ENCODE peak calls at places on chromosomes 16 and 17, in seven cellular contexts. D, M, P, O, V, Q and U are unnamed samples.
A peak's percentile ranks its signal among the peaks of the same experiment; 100 is the strongest.

GRCh38 chr17:67602974-67603373 is 114.8 kb upstream of the NOL11 start:
- DNase-seq in Q (peak; percentile 23), M (peak; percentile 22), V (no peak), P (no peak), O (no peak), D (peak; percentile 46), U (peak; percentile 56)

GRCh38 chr17:31494259-31495048 is 103.0 kb downstream of the RAB11FIP4 start:
- DNase-seq in M (peak; percentile 57), D (peak; percentile 84), V (peak; percentile 21), P (no peak), O (no peak), Q (no peak), U (no peak)

GRCh38 chr16:72991211-72991610 is 56.7 kb downstream of the ZFHX3 start:
- DNase-seq in V (no peak), M (no peak), D (no peak), Q (no peak), P (no peak), O (no peak), U (no peak)

GRCh38 chr17:78682363-78682762 is 99.7 kb downstream of the CYTH1 start:
- DNase-seq in O (no peak), V (no peak), P (no peak), D (no peak), Q (no peak), M (no peak), U (no peak)

GRCh38 chr17:56125830-56126819 is 27.1 kb upstream of the ANKFN1 start:
- DNase-seq in M (no peak), D (no peak), O (no peak), Q (no peak), V (no peak), P (no peak), U (peak; percentile 69)

GRCh38 chr17:21361020-21361809 is 14.9 kb upstream of the KCNJ12 start:
- DNase-seq in M (no peak), Q (no peak), D (no peak), O (no peak), V (no peak), P (no peak), U (no peak)

GRCh38 chr17:45096141-45096540 is 35.0 kb downstream of the NMT1 start:
- DNase-seq in M (no peak), Q (no peak), P (no peak), O (no peak), D (no peak), V (no peak), U (peak; percentile 40)

GRCh38 chr17:13638855-13639458 is 37.2 kb upstream of the HS3ST3A1 start:
- DNase-seq in P (no peak), M (no peak), Q (no peak), D (no peak), V (no peak), O (no peak), U (no peak)

GRCh38 chr16:89431158-89431584 is 59.2 kb downstream of the ANKRD11 start:
- DNase-seq in O (no peak), D (no peak), P (no peak), Q (no peak), M (peak; percentile 74), V (no peak), U (peak; percentile 90)

GRCh38 chr16:48596326-48596725 is 13.7 kb downstream of the N4BP1 start:
- DNase-seq in M (no peak), D (no peak), O (no peak), P (no peak), Q (no peak), V (no peak), U (no peak)

GRCh38 chr16:66851166-66851964 is 7.2 kb downstream of the CA7 start:
- DNase-seq in D (peak; percentile 52), M (no peak), O (no peak), P (no peak), V (no peak), Q (no peak), U (no peak)

GRCh38 chr16:24041834-24042631 is 206.2 kb downstream of the PRKCB start:
- DNase-seq in Q (peak; percentile 53), O (no peak), M (peak; percentile 68), D (peak; percentile 84), V (no peak), P (peak; percentile 63), U (peak; percentile 82)

GRCh38 chr16:74896389-74897370 is 88.2 kb downstream of the WDR59 start:
- DNase-seq in O (no peak), M (no peak), Q (no peak), V (no peak), P (no peak), D (no peak), U (no peak)

GRCh38 chr17:73657473-73658116 is 13.3 kb upstream of the SDK2 start:
- DNase-seq in V (no peak), P (peak; percentile 74), Q (no peak), M (peak; percentile 77), D (no peak), O (no peak), U (peak; percentile 80)

GRCh38 chr16:74608381-74608780 is 1.5 kb upstream of the GLG1 start:
- DNase-seq in Q (no peak), V (no peak), P (no peak), M (no peak), D (no peak), O (no peak), U (no peak)

GRCh38 chr17:66426397-66427033 is 124.1 kb downstream of the PRKCA start:
- DNase-seq in M (peak; percentile 48), O (no peak), D (no peak), P (no peak), Q (peak; percentile 14), V (no peak), U (no peak)

GRCh38 chr17:79188048-79188447 is 113.4 kb downstream of the ENGASE start:
- DNase-seq in D (no peak), P (no peak), O (no peak), V (no peak), Q (no peak), M (no peak), U (peak; percentile 40)

GRCh38 chr16:57729182-57729484 is 6.4 kb upstream of the KATNB1 start:
- DNase-seq in M (no peak), P (no peak), D (peak; percentile 1), Q (no peak), V (no peak), O (no peak), U (no peak)

GRCh38 chr17:77875881-77876509 is 82.5 kb upstream of the TNRC6C start:
- DNase-seq in V (no peak), O (no peak), Q (no peak), D (no peak), P (peak; percentile 7), M (no peak), U (no peak)

GRCh38 chr17:44010966-44011647 is 3.7 kb downstream of the TMEM101 start:
- DNase-seq in M (no peak), P (no peak), V (no peak), D (no peak), O (no peak), Q (no peak), U (no peak)

GRCh38 chr16:88941051-88941932 is 35.7 kb downstream of the CBFA2T3 start:
- DNase-seq in Q (no peak), M (no peak), V (no peak), P (no peak), O (no peak), D (peak; percentile 88), U (peak; percentile 59)

GRCh38 chr17:76075364-76076099 is 951 bp downstream of the GALR2 start:
- DNase-seq in V (no peak), M (no peak), P (no peak), D (no peak), Q (no peak), O (no peak), U (no peak)

GRCh38 chr17:76076100-76076764 is 1.7 kb downstream of the GALR2 start:
- DNase-seq in O (no peak), V (no peak), Q (no peak), P (no peak), D (no peak), M (no peak), U (no peak)

GRCh38 chr17:76071497-76072148 is 694 bp downstream of the SRP68 start:
- DNase-seq in M (peak; percentile 41), P (no peak), D (no peak), Q (no peak), V (no peak), O (no peak), U (no peak)

GRCh38 chr17:76074390-76075363 is at the start of gene GALR2:
- DNase-seq in Q (no peak), P (no peak), M (no peak), D (peak; percentile 78), O (no peak), V (no peak), U (peak; percentile 2)

GRCh38 chr17:76072149-76072858 is at the start of gene SRP68:
- DNase-seq in O (peak; percentile 27), P (peak; percentile 95), V (peak; percentile 96), Q (peak; percentile 63), D (peak; percentile 98), M (peak; percentile 95), U (peak; percentile 96)
- H3K4me1 ChIP-seq in O (peaks cover 77% of the 10 kb centered on the region), P (peaks cover 60% of the 10 kb centered on the region), V (peaks cover 48% of the 10 kb centered on the region), Q (peaks cover 44% of the 10 kb centered on the region), D (peaks cover 58% of the 10 kb centered on the region), M (peaks cover 27% of the 10 kb centered on the region), U (peaks cover 23% of the 10 kb centered on the region)

GRCh38 chr16:49596699-49597291 is 223.2 kb downstream of the C16orf78 start:
- DNase-seq in P (no peak), D (peak; percentile 61), M (no peak), V (peak; percentile 64), O (no peak), Q (no peak), U (no peak)
- H3K4me1 ChIP-seq in P (peaks cover 15% of the 10 kb centered on the region), D (no peaks in the 10 kb centered on the region), M (no peaks in the 10 kb centered on the region), V (peaks cover 28% of the 10 kb centered on the region), O (peaks cover 21% of the 10 kb centered on the region), Q (no peaks in the 10 kb centered on the region), U (peaks cover 33% of the 10 kb centered on the region)

DNA sequence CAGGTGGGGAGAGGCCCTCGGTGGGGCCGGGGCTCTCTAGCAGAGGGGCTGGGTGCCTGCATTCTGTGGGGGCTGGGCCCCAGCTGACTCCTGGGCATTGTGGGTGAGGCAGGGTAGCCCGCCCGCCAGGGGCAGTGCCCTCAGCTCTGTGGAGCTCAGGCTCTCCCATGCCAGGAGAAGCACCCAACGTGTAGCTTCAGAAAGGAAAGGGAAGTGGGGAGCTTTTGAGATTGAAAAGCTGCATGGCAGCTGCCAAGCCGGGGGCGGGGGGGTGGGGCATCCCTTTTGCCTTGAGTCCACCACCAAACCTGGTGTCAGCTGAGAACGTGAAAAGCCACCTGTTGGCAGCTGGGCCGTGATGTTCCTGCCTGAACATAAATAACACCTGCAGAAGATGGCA is 192.1 kb upstream of the CIBAR2 start:
- DNase-seq in Q (no peak), D (no peak), P (no peak), V (no peak), M (no peak), O (no peak), U (no peak)
- H3K4me1 ChIP-seq in Q (peaks cover 62% of the 10 kb centered on the region), D (peaks cover 57% of the 10 kb centered on the region), P (peaks cover 42% of the 10 kb centered on the region), V (peaks cover 76% of the 10 kb centered on the region), M (peaks cover 12% of the 10 kb centered on the region), O (peaks cover 63% of the 10 kb centered on the region), U (peaks cover 49% of the 10 kb centered on the region)

GRCh38 chr16:81449241-81449640 is 4.6 kb downstream of the CMIP start:
- DNase-seq in Q (no peak), V (no peak), M (no peak), P (no peak), O (no peak), D (no peak), U (no peak)

GRCh38 chr16:81446318-81447275 is 2.0 kb downstream of the CMIP start:
- DNase-seq in Q (no peak), P (no peak), M (peak; percentile 63), V (no peak), D (no peak), O (no peak), U (peak; percentile 52)

GRCh38 chr16:81445926-81446317 is 1.3 kb downstream of the CMIP start:
- DNase-seq in D (no peak), V (no peak), Q (no peak), P (no peak), O (no peak), M (peak; percentile 53), U (no peak)

GRCh38 chr16:81448154-81449131 is 3.8 kb downstream of the CMIP start:
- DNase-seq in Q (no peak), D (no peak), M (peak; percentile 92), V (no peak), O (no peak), P (no peak), U (peak; percentile 87)

GRCh38 chr16:81447383-81448101 is 2.9 kb downstream of the CMIP start:
- DNase-seq in M (peak; percentile 66), V (no peak), Q (no peak), P (peak; percentile 66), O (no peak), D (no peak), U (no peak)
- H3K4me1 ChIP-seq in M (peaks cover 18% of the 10 kb centered on the region), V (no peaks in the 10 kb centered on the region), Q (peaks cover 74% of the 10 kb centered on the region), P (peaks cover 51% of the 10 kb centered on the region), O (peaks cover 74% of the 10 kb centered on the region), D (peaks cover 42% of the 10 kb centered on the region), U (peaks cover 49% of the 10 kb centered on the region)